ENCODE peak calls at places on chromosomes 2 and 18, in six cellular contexts. H is kidney, J is pancreas, U is Panc1, M is lower lobe of right lung, G is spleen. S is an unnamed sample.

GRCh38 chr18:74281011-74281638 is 10.6 kb downstream of the CYB5A start:
- DNase-seq in H (no peak), J (no peak), U (no peak), M (no peak), G (no peak), S (no peak)

GRCh38 chr2:31136000-31136399 is 2.2 kb downstream of the GALNT14 start:
- DNase-seq in H (no peak), J (no peak), U (no peak), M (no peak), G (no peak), S (no peak)

GRCh38 chr18:76307293-76307690 is 187.8 kb downstream of the ZNF516 start:
- DNase-seq in H (no peak), J (no peak), U (no peak), M (no peak), G (no peak), S (no peak)

GRCh38 chr2:62194558-62195420 is 1.1 kb upstream of the B3GNT2 start:
- DNase-seq in H (peak; percentile 80), J (peak; percentile 43), U (no peak), M (peak; percentile 55), G (peak; percentile 90), S (no peak)

GRCh38 chr2:9074930-9075329 is 71.4 kb upstream of the MBOAT2 start:
- DNase-seq in H (no peak), J (no peak), U (no peak), M (no peak), G (no peak), S (no peak)

GRCh38 chr2:238302076-238302475 is 13.7 kb upstream of the PER2 start:
- DNase-seq in H (no peak), J (no peak), U (no peak), M (no peak), G (no peak), S (no peak)

GRCh38 chr18:23300211-23300887 is 152.7 kb upstream of the RIOK3 start:
- DNase-seq in H (no peak), J (no peak), U (no peak), M (no peak), G (no peak), S (no peak)

GRCh38 chr2:144504191-144504590 is 15.7 kb downstream of the ZEB2 start:
- DNase-seq in H (no peak), J (no peak), U (no peak), M (no peak), G (no peak), S (no peak)

GRCh38 chr2:168002021-168002553 is 245.3 kb downstream of the STK39 start:
- DNase-seq in H (no peak), J (no peak), U (no peak), M (no peak), G (no peak), S (no peak)

GRCh38 chr2:188181884-188182283 is 109.8 kb upstream of the GULP1 start:
- DNase-seq in H (no peak), J (no peak), U (no peak), M (no peak), G (no peak), S (no peak)

GRCh38 chr2:201872576-201872975 is 66.2 kb downstream of the CDK15 start:
- DNase-seq in H (no peak), J (no peak), U (no peak), M (no peak), G (no peak), S (no peak)

GRCh38 chr18:52345428-52345827 is 5.4 kb downstream of the DCC start:
- DNase-seq in H (no peak), J (no peak), U (no peak), M (no peak), G (no peak), S (no peak)

GRCh38 chr18:59685501-59685900 is 11.7 kb downstream of the CCBE1 start:
- DNase-seq in H (no peak), J (no peak), U (no peak), M (no peak), G (no peak), S (no peak)

GRCh38 chr2:239299218-239299939 is 101.4 kb downstream of the HDAC4 start:
- DNase-seq in H (peak; percentile 50), J (peak; percentile 56), U (no peak), M (no peak), G (peak; percentile 72), S (no peak)

GRCh38 chr2:62991605-62992004 is 59.0 kb upstream of the OTX1 start:
- DNase-seq in H (no peak), J (no peak), U (no peak), M (no peak), G (no peak), S (no peak)

GRCh38 chr2:288002-288742 is at the start of gene ALKAL2:
- DNase-seq in H (peak; percentile 74), J (peak; percentile 68), U (no peak), M (peak; percentile 52), G (no peak), S (no peak)

GRCh38 chr2:66134113-66134730 is 300.7 kb upstream of the MEIS1 start:
- DNase-seq in H (no peak), J (no peak), U (no peak), M (no peak), G (no peak), S (no peak)

GRCh38 chr2:238389985-238390682 is 36.6 kb upstream of the ASB1 start:
- DNase-seq in H (no peak), J (peak; percentile 82), U (no peak), M (peak; percentile 79), G (no peak), S (no peak)

GRCh38 chr2:239192456-239192855 is 208.4 kb downstream of the HDAC4 start:
- DNase-seq in H (peak; percentile 49), J (no peak), U (no peak), M (no peak), G (peak; percentile 69), S (peak; percentile 51)

DNA sequence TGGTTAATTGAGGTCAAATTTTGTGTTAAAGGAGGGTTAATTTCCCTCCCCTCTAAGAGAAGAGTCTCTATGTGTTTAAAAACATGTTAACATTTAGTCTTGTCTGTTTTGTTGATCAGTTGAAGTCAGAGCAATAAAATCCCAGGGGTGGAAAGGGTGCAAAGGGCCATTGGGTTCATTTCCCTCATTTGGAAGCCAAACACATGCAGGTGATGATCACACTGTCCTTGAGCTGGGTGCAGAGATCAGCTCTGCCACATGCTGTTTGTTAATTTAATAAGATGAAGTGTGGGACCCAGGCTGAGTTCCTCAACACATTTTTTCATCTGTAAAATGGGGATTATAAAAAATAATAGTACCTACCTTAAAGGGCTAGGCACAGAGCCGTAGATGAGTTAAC is 260.9 kb downstream of the LPIN1 start:
- DNase-seq in H (no peak), J (no peak), U (no peak), M (no peak), G (no peak), S (no peak)
- H3K27ac ChIP-seq in H (peak overlapping the region; percentile 61), J (no peak overlapping the region), U (no peak overlapping the region), M (no peak overlapping the region), G (no peak overlapping the region), S (no peak overlapping the region)

DNA sequence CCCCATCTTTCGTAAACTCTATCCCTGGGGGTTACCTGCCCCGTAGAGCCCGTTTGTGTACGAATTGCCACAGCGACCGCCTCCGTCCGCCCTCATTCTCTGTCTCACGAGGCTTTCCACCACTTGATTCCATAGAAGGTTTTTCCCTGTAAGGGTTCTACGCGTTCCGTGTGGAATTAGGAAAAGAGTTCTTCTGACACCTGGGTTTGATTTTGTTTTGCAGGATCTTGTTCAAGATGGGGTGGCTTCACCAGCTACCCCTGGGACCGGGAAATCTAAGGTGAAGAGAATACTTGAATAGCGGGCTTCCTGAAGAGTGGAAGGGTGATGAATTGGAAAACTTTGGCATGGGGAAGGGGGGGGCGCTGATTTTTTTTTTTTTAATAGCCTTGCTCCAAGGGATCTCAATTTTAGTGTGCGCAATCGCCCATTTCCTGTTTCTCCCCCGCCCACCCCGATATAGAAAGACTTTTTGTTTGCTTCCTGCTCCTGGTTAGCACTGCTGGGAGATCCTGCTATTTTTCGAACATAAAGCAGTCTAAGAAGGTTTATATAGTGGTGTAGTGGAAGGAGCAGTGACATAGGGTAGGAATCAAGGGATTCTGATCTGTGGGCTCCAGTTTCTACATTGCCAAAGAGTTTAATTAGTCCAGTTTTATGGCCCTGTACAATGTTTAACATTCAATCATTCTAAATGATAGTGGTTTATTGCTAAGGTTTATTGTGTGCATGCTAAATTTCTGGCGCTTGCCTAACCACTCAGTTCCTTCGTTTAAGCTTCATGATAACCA is 599 bp downstream of the GCC2 start:
- DNase-seq in H (no peak), J (no peak), U (no peak), M (no peak), G (no peak), S (no peak)
- H3K27ac ChIP-seq in H (peak overlapping the region; percentile 89), J (peak overlapping the region; percentile 75), U (peak overlapping the region; percentile 94), M (peak overlapping the region; percentile 92), G (peak overlapping the region; percentile 91), S (peak overlapping the region; percentile 88)

GRCh38 chr18:63283305-63283704 is 36.3 kb downstream of the BCL2 start:
- DNase-seq in H (no peak), J (no peak), U (no peak), M (no peak), G (no peak), S (no peak)
- H3K27ac ChIP-seq in H (no peak overlapping the region), J (no peak overlapping the region), U (no peak overlapping the region), M (no peak overlapping the region), G (peak overlapping the region; percentile 51), S (peak overlapping the region; percentile 20)

GRCh38 chr2:214730248-214730647 is 79.2 kb downstream of the BARD1 start:
- DNase-seq in H (no peak), J (no peak), U (no peak), M (no peak), G (no peak), S (no peak)

DNA sequence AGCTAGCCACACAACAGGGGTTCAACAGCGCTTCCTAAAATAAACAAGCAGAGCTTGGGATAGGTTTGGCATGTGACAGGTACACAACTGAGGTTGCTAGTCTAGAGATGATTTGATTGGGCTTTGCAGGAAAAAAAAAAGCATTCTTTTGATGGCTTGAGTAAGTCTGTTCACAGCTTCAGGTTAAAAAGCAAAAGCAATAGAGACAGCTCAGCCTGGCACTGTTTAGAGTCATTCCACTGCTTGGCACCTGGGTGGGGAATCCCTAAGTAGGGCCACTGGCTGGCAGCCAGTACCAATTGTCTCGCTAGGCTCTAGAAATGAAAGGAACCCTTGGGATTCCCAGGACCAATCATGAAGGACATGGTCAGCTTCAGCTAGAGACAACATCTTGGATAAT is 78.5 kb downstream of the BARD1 start:
- DNase-seq in H (peak; percentile 48), J (no peak), U (no peak), M (no peak), G (no peak), S (no peak)
- H3K27ac ChIP-seq in H (no peak overlapping the region), J (no peak overlapping the region), U (no peak overlapping the region), M (no peak overlapping the region), G (no peak overlapping the region), S (no peak overlapping the region)

GRCh38 chr2:98634406-98635092 is 26.2 kb downstream of the UNC50 start:
- DNase-seq in H (no peak), J (no peak), U (no peak), M (no peak), G (no peak), S (no peak)

GRCh38 chr2:98632351-98632750 is 24.0 kb downstream of the UNC50 start:
- DNase-seq in H (no peak), J (no peak), U (no peak), M (no peak), G (no peak), S (no peak)

GRCh38 chr2:98637401-98638144 is 29.2 kb downstream of the UNC50 start:
- DNase-seq in H (no peak), J (no peak), U (no peak), M (no peak), G (no peak), S (no peak)
- H3K27ac ChIP-seq in H (no peak overlapping the region), J (no peak overlapping the region), U (no peak overlapping the region), M (no peak overlapping the region), G (no peak overlapping the region), S (no peak overlapping the region)